ENCODE peak calls at places on chromosomes 1 and 21, in nine cellular contexts. Y is left lung; A is gastrocnemius medialis; H is CD4-positive, CD25-positive, alpha-beta regulatory T cell; F is H9; Q is neural progenitor cell; K is HCT116; C is GM23248; D is tibial nerve. Z is an unnamed sample. For H3K4me1 and H3K27me3, the result is how much of the 10 kb centered on the place peaks cover.

GRCh38 chr1:9008236-9008635 is 18.0 kb downstream of the SLC2A7 start:
- DNase-seq in C (no peak), K (no peak), A (no peak), Y (no peak), H (no peak), F (no peak), Q (no peak), D (no peak), Z (no peak)

GRCh38 chr1:201471772-201472171 is 2.8 kb upstream of the PHLDA3 start:
- DNase-seq in D (peak), K (no peak), H (no peak), Q (no peak), A (no peak), C (peak), F (no peak), Y (no peak), Z (no peak)

GRCh38 chr21:34974162-34974981 is 74.7 kb downstream of the RUNX1 start:
- DNase-seq in C (no peak), A (no peak), F (no peak), Q (no peak), K (no peak), H (peak), Y (no peak), D (no peak), Z (no peak)

GRCh38 chr21:32562426-32562825 is 22.9 kb downstream of the TCP10L start:
- DNase-seq in C (peak), A (no peak), Y (no peak), D (peak), H (peak), Q (peak), F (peak), K (no peak), Z (no peak)

GRCh38 chr1:109873278-109874175 is 37.1 kb upstream of the CSF1 start:
- DNase-seq in Q (no peak), H (no peak), D (peak), Y (no peak), F (no peak), A (no peak), C (peak), K (no peak), Z (no peak)

GRCh38 chr1:36342426-36343185 is 19.2 kb upstream of the EVA1B start:
- DNase-seq in D (peak), Y (no peak), H (peak), F (peak), K (no peak), C (peak), Q (peak), A (no peak), Z (no peak)

GRCh38 chr21:32962286-32962685 is 63.4 kb upstream of the OLIG2 start:
- DNase-seq in K (no peak), H (no peak), A (no peak), D (no peak), C (no peak), Q (peak), Y (no peak), F (peak), Z (no peak)

GRCh38 chr1:39779821-39780220 is 8.7 kb upstream of the OXCT2 start:
- DNase-seq in A (no peak), Y (no peak), F (no peak), K (no peak), D (no peak), C (no peak), Q (no peak), H (no peak), Z (no peak)

GRCh38 chr1:192550922-192551534 is 24.5 kb upstream of the RGS1 start:
- DNase-seq in H (peak), Q (no peak), Y (no peak), A (no peak), K (peak), C (peak), F (no peak), D (no peak), Z (no peak)

GRCh38 chr1:238370600-238370999 is 479.9 kb upstream of the ZP4 start:
- DNase-seq in A (no peak), K (no peak), Y (no peak), C (no peak), Q (no peak), F (no peak), H (no peak), D (no peak), Z (no peak)

GRCh38 chr1:234961468-234962339 is 166.9 kb downstream of the TOMM20 start:
- DNase-seq in Q (no peak), F (no peak), A (no peak), H (no peak), C (peak), K (no peak), D (no peak), Y (no peak), Z (no peak)

GRCh38 chr1:156126043-156126700 is 11.7 kb downstream of the LMNA start:
- DNase-seq in C (peak), F (peak), D (peak), Y (peak), A (no peak), H (no peak), K (peak), Q (no peak), Z (no peak)

GRCh38 chr1:230787471-230787870 is 40.3 kb downstream of the CAPN9 start:
- DNase-seq in K (no peak), D (no peak), A (no peak), Y (no peak), Q (no peak), H (no peak), C (no peak), F (no peak), Z (no peak)

GRCh38 chr1:35580949-35581388 is 7.9 kb downstream of the TFAP2E start:
- DNase-seq in Q (no peak), D (no peak), A (no peak), K (no peak), C (no peak), H (no peak), Y (no peak), F (no peak), Z (no peak)

GRCh38 chr1:77370161-77370560 is 88.3 kb downstream of the AK5 start:
- DNase-seq in K (no peak), F (no peak), Y (no peak), C (no peak), A (no peak), D (no peak), Q (no peak), H (no peak), Z (no peak)

GRCh38 chr1:7042322-7043231 is 257.3 kb downstream of the CAMTA1 start:
- DNase-seq in Y (no peak), K (peak), D (no peak), C (peak), A (peak), H (peak), F (peak), Q (peak), Z (no peak)

GRCh38 chr1:40926441-40926840 is 53.1 kb upstream of the CTPS1 start:
- DNase-seq in K (no peak), C (no peak), F (no peak), H (no peak), D (no peak), Q (no peak), A (no peak), Y (no peak), Z (no peak)

GRCh38 chr1:202590119-202590518 is 120.1 kb downstream of the SYT2 start:
- DNase-seq in Q (no peak), H (no peak), A (no peak), C (no peak), D (no peak), K (no peak), F (no peak), Y (no peak), Z (no peak)
- H3K27ac ChIP-seq in Q (no peak), H (no peak), A (peak), C (no peak), D (peak), K (no peak), F (no peak), Y (peak), Z (no peak)

DNA sequence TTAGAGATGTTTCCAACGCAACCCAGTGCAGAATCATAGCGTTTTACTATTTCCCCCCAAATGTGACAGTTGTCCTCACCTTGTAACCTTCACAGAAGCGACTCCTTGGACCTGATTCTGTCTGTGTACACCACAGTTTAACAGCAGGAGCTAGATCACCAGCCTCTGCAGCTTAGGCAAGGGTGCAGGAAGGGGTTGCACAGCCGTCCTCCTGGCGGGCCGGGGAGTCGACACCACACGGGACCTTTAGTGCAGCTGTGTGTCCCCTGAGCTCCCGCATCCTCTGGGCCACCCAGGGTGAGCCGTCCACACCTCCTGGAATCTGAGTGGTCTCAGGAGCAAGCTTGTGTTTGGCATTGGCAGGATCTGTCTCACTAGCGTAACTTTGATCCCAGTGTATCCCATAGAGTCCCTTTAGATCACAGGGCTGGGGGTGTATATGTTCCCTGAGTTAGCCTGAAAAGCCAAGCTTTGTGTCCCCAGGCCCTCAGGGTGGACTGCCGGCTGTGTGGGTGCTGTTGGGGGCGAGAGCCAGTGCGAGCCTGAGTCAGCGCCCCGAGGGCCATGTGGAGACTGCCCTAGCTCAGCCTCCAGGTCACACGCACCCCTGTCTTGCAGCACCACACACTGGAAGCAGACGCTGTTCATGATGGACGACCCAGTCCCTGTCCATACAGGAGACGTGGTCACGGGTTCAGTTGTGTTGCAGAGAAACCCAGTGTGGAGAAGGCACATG is 27.5 kb downstream of the PRMT2 start:
- DNase-seq in C (peak), A (no peak), Q (no peak), Y (no peak), K (no peak), D (no peak), F (no peak), H (no peak), Z (no peak)
- H3K4me1 ChIP-seq in C (under half), A (under half), Q (under half), Y (under half), K (under half), D (under half), F (under half), H (under half), Z (under half)

DNA sequence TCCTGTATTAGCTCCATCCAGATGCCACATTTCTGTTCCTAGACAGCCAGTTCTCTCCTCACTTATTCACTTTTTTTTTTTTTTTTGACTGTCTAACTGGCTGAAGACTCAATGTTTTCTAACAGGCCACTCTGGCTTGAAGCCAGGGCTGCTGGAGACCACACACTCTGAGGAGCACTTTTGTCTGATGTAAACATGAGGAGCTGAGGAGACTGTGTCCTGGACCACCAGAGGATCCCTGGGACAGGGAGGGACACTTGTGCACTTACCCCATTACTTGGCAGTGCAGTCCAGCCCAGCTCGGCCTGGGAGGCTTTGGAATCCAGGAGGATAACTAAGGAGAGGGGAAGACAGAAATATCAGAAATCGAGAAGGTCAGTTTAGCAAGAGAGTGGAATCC is 2.4 kb downstream of the EPHA10 start:
- DNase-seq in F (no peak), Q (no peak), A (no peak), H (no peak), D (no peak), Y (no peak), K (no peak), C (no peak), Z (no peak)
- H3K27me3 ChIP-seq in F (under half), Q (half or more), A (half or more), H (under half), D (half or more), Y (under half), K (under half), C (under half), Z (under half)

GRCh38 chr1:33661791-33662190 is 189.3 kb downstream of the ZSCAN20 start:
- DNase-seq in K (no peak), C (no peak), Q (no peak), D (no peak), Y (no peak), H (no peak), F (no peak), A (no peak), Z (no peak)
- H3K27ac ChIP-seq in K (no peak), C (no peak), Q (no peak), D (no peak), Y (no peak), H (no peak), F (no peak), A (no peak), Z (no peak)

DNA sequence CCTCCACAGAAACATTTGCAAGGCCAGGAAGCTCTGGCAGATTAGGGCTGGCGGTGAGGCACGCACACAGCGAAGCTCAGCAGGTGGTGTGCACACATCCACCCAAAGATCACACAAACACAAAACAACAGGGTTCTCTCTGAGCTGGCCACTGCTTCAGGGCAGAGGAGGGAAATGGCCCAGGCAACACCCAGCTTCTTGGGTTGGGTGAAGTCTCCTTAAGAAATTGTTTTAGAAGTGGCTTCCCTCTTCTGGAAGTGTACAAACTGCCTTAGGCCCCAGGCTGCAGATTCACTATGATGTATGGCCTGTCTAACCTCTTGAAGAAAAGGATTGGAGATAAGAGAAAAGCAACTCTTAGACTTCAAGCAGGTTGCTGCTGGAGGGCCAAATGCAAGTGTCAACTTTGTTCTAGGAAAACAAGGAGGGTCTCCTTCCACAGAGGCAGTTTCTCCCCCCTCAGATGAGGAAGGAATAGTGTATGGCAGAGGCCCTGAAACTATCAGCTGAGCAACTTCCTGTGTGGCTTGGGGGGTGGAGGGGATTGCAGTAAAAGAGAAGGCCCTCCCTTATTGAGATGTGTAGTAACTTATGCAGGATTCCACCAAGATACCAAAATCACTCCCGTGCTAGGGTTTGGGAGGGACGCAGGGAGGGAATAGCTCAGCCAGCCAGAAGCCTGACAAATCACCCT is 2.1 kb downstream of the RCSD1 start:
- DNase-seq in H (peak), K (no peak), D (no peak), C (no peak), Y (no peak), A (no peak), Q (no peak), F (no peak), Z (no peak)
- H3K4me1 ChIP-seq in H (half or more), K (under half), D (under half), C (under half), Y (under half), A (half or more), Q (under half), F (under half), Z (under half)

GRCh38 chr1:37728416-37728815 is 36.1 kb downstream of the CDCA8 start:
- DNase-seq in D (no peak), A (no peak), Q (no peak), F (no peak), Y (no peak), K (no peak), H (no peak), C (no peak), Z (no peak)
- H3K27me3 ChIP-seq in D (under half), A (under half), Q (under half), F (under half), Y (under half), K (under half), H (under half), C (under half), Z (under half)

DNA sequence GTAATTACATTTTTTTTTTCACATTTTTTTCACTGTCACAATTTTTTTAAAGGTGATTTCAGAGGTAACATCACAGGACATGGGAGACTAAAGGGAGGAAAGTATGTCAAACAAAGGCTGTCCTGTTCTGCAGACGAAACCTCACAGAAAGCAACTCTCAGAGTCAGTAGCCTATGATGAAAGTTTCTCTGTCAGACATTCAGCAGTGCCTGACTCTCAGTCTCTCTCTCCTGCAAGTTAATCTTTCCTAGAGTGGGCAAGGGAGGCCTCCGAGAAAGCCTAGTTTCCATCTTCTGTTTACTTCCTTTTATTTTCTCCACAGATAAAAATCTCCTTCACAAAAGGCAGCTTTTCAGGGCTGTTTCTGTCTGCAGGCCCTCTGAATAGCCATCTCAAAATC is 24.9 kb upstream of the FMO2 start:
- DNase-seq in K (no peak), D (no peak), H (no peak), A (no peak), Q (no peak), F (no peak), C (no peak), Y (no peak), Z (no peak)
- H3K27ac ChIP-seq in K (no peak), D (no peak), H (no peak), A (no peak), Q (peak), F (no peak), C (no peak), Y (no peak), Z (no peak)

DNA sequence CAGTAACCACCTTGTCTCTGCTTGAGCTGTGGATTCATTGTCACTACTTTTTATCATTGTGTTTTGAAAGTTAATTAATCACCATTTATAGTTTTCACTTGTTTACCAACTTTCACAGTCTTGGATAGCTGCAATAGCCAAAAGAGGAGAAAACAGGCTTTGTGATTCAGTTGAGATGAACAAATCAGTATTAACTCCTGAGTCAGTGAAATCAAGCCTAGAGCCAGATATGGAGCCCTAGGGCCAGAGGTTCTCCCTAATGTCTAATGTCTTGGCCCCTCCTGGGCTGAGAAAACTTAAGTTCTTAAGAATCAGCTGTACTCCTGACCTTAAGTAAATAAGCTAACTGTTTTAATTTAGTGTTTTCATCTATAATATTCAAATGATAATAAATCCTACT is 228.8 kb downstream of the DNM3 start:
- DNase-seq in D (no peak), K (no peak), A (no peak), C (no peak), H (no peak), Q (no peak), Y (no peak), F (no peak), Z (no peak)
- H3K4me1 ChIP-seq in D (under half), K (under half), A (under half), C (under half), H (under half), Q (under half), Y (under half), F (under half), Z (under half)

DNA sequence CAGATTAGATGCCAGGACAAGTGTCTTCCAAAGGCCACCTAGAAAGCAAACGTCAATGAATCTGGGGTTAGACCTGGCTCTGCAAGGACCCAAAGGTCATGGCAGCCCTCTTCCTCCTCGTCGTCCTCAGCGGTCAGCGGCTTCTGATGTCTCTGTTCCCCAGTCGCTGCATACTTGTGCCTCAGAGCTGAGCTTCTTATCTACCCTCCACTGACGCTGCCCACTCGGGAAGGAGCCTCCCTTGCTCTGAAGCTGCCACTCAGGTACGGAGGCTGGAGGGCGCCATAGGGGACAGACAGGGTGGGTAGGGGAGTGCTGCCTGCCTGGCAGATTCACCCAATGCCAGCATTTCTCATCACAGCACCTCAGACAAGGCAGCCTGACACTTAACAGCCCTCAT is 11.4 kb upstream of the UMODL1 start:
- DNase-seq in Y (no peak), K (no peak), H (no peak), D (no peak), C (no peak), F (no peak), A (no peak), Q (no peak), Z (no peak)
- H3K27me3 ChIP-seq in Y (under half), K (under half), H (under half), D (under half), C (under half), F (under half), A (under half), Q (under half), Z (under half)